ENCODE peak calls at places on chromosomes 6 and 20, in four cellular contexts. One of them, this sample, is unnamed.
A peak's percentile ranks its signal among the peaks of the same experiment; 100 is the strongest.

GRCh38 chr20:45427236-45428149 is 11.6 kb downstream of the PIGT start:
- DNase-seq in adrenal gland: no peak
- DNase-seq in hippocampal formation: no peak
- DNase-seq in GM12865: no peak
- DNase-seq in this sample: peak; percentile 58

GRCh38 chr6:100493206-100493888 is 28.6 kb upstream of the SIM1 start:
- DNase-seq in adrenal gland: no peak
- DNase-seq in hippocampal formation: no peak
- DNase-seq in GM12865: no peak
- DNase-seq in this sample: no peak

GRCh38 chr20:52971498-52972189 is 514 bp upstream of the TSHZ2 start:
- DNase-seq in adrenal gland: peak; percentile 9
- DNase-seq in hippocampal formation: no peak
- DNase-seq in GM12865: no peak
- DNase-seq in this sample: no peak

GRCh38 chr6:6736753-6737654 is 148.5 kb downstream of the LY86 start:
- DNase-seq in adrenal gland: peak; percentile 87
- DNase-seq in hippocampal formation: no peak
- DNase-seq in GM12865: no peak
- DNase-seq in this sample: peak; percentile 37

GRCh38 chr6:149913085-149913484 is 9.8 kb downstream of the RAET1G start:
- DNase-seq in adrenal gland: peak; percentile 56
- DNase-seq in hippocampal formation: no peak
- DNase-seq in GM12865: no peak
- DNase-seq in this sample: no peak

GRCh38 chr6:111941686-111942330 is 68.6 kb upstream of the FYN start:
- DNase-seq in adrenal gland: no peak
- DNase-seq in hippocampal formation: no peak
- DNase-seq in GM12865: no peak
- DNase-seq in this sample: no peak

GRCh38 chr6:114142256-114142655 is 171.3 kb upstream of the HDAC2 start:
- DNase-seq in adrenal gland: no peak
- DNase-seq in hippocampal formation: no peak
- DNase-seq in GM12865: no peak
- DNase-seq in this sample: no peak

GRCh38 chr6:35213161-35213823 is 464 bp upstream of the SCUBE3 start:
- DNase-seq in adrenal gland: no peak
- DNase-seq in hippocampal formation: no peak
- DNase-seq in GM12865: no peak
- DNase-seq in this sample: no peak

GRCh38 chr6:1612902-1613301 is 3.2 kb downstream of the FOXC1 start:
- DNase-seq in adrenal gland: no peak
- DNase-seq in hippocampal formation: no peak
- DNase-seq in GM12865: no peak
- DNase-seq in this sample: no peak

GRCh38 chr20:63029358-63030121 is 22.8 kb upstream of the BHLHE23 start:
- DNase-seq in adrenal gland: no peak
- DNase-seq in hippocampal formation: no peak
- DNase-seq in GM12865: no peak
- DNase-seq in this sample: no peak

GRCh38 chr20:38863024-38863851 is 57.7 kb downstream of the PPP1R16B start:
- DNase-seq in adrenal gland: no peak
- DNase-seq in hippocampal formation: no peak
- DNase-seq in GM12865: peak; percentile 87
- DNase-seq in this sample: peak; percentile 44

GRCh38 chr6:37242042-37242428 is 15.5 kb upstream of the TBC1D22B start:
- DNase-seq in adrenal gland: no peak
- DNase-seq in hippocampal formation: no peak
- DNase-seq in GM12865: no peak
- DNase-seq in this sample: no peak

GRCh38 chr6:1689141-1689540 is 79.4 kb downstream of the FOXC1 start:
- DNase-seq in adrenal gland: no peak
- DNase-seq in hippocampal formation: no peak
- DNase-seq in GM12865: no peak
- DNase-seq in this sample: no peak

GRCh38 chr20:46695888-46696287 is 6.6 kb upstream of the TP53RK start:
- DNase-seq in adrenal gland: no peak
- DNase-seq in hippocampal formation: no peak
- DNase-seq in GM12865: no peak
- DNase-seq in this sample: no peak

GRCh38 chr6:163539101-163539762 is 124.7 kb downstream of the QKI start:
- DNase-seq in adrenal gland: no peak
- DNase-seq in hippocampal formation: no peak
- DNase-seq in GM12865: no peak
- DNase-seq in this sample: no peak

GRCh38 chr6:16576391-16577368 is 184.6 kb downstream of the ATXN1 start:
- DNase-seq in adrenal gland: no peak
- DNase-seq in hippocampal formation: no peak
- DNase-seq in GM12865: peak; percentile 52
- DNase-seq in this sample: peak; percentile 37

GRCh38 chr6:56245903-56246351 is 1.5 kb downstream of the COL21A1 start:
- DNase-seq in adrenal gland: no peak
- DNase-seq in hippocampal formation: no peak
- DNase-seq in GM12865: no peak
- DNase-seq in this sample: no peak

GRCh38 chr20:63404129-63405085 is 43.3 kb upstream of the CHRNA4 start:
- DNase-seq in adrenal gland: no peak
- DNase-seq in hippocampal formation: no peak
- DNase-seq in GM12865: no peak
- DNase-seq in this sample: no peak

GRCh38 chr6:39188577-39188976 is 40.7 kb downstream of the KCNK5 start:
- DNase-seq in adrenal gland: no peak
- DNase-seq in hippocampal formation: no peak
- DNase-seq in GM12865: no peak
- DNase-seq in this sample: peak; percentile 67

GRCh38 chr20:21100590-21101452 is 5.3 kb downstream of the LINC00237 start:
- DNase-seq in adrenal gland: no peak
- DNase-seq in hippocampal formation: no peak
- DNase-seq in GM12865: peak; percentile 13
- DNase-seq in this sample: no peak

GRCh38 chr6:98980814-98981213 is 33.1 kb upstream of the FBXL4 start:
- DNase-seq in adrenal gland: no peak
- DNase-seq in hippocampal formation: no peak
- DNase-seq in GM12865: peak; percentile 5
- DNase-seq in this sample: no peak

GRCh38 chr6:145372671-145373123 is 362.6 kb downstream of the EPM2A start:
- DNase-seq in adrenal gland: no peak
- DNase-seq in hippocampal formation: no peak
- DNase-seq in GM12865: peak; percentile 84
- DNase-seq in this sample: no peak

GRCh38 chr6:33248643-33248931 is 23.1 kb downstream of the VPS52 start:
- DNase-seq in adrenal gland: no peak
- DNase-seq in hippocampal formation: no peak
- DNase-seq in GM12865: no peak
- DNase-seq in this sample: no peak

GRCh38 chr20:61588356-61589054 is 336.4 kb downstream of the CDH4 start:
- DNase-seq in adrenal gland: no peak
- DNase-seq in hippocampal formation: no peak
- DNase-seq in GM12865: no peak
- DNase-seq in this sample: no peak

GRCh38 chr6:151176941-151177760 is 62.6 kb upstream of the AKAP12 start:
- DNase-seq in adrenal gland: no peak
- DNase-seq in hippocampal formation: no peak
- DNase-seq in GM12865: no peak
- DNase-seq in this sample: no peak

GRCh38 chr20:3888622-3889488 is at the start of gene PANK2:
- DNase-seq in adrenal gland: peak; percentile 99
- DNase-seq in hippocampal formation: peak; percentile 99
- DNase-seq in GM12865: peak; percentile 99
- DNase-seq in this sample: peak; percentile 99